ENCODE peak calls at places on chromosome 1, in four cellular contexts. I, N, V and Y are unnamed samples.
A peak's percentile ranks its signal among the peaks of the same experiment; 100 is the strongest.

GRCh38 chr1:53754484-53755312 is 15.7 kb upstream of the GLIS1 start:
- DNase-seq in I (peak; percentile 33), N (peak; percentile 82), V (peak; percentile 77), Y (peak; percentile 64)

GRCh38 chr1:62391369-62391971 is 45.4 kb upstream of the USP1 start:
- DNase-seq in I (peak; percentile 43), N (peak; percentile 74), V (no peak), Y (peak; percentile 64)

GRCh38 chr1:108601708-108602410 is 42.0 kb downstream of the EEIG2 start:
- DNase-seq in I (no peak), N (peak; percentile 36), V (no peak), Y (no peak)

GRCh38 chr1:165376041-165376810 is 19.7 kb upstream of the LMX1A start:
- DNase-seq in I (peak; percentile 67), N (peak; percentile 91), V (peak; percentile 20), Y (no peak)

GRCh38 chr1:155071701-155072100 is 6.9 kb upstream of the EFNA3 start:
- DNase-seq in I (peak; percentile 76), N (peak; percentile 86), V (no peak), Y (no peak)

GRCh38 chr1:243354511-243355153 is 98.8 kb downstream of the SDCCAG8 start:
- DNase-seq in I (no peak), N (no peak), V (peak; percentile 21), Y (peak; percentile 11)

GRCh38 chr1:109112056-109112651 is 1.8 kb upstream of the ELAPOR1 start:
- DNase-seq in I (no peak), N (peak; percentile 43), V (peak; percentile 41), Y (peak; percentile 67)

GRCh38 chr1:53376041-53376461 is 48.2 kb upstream of the LRP8 start:
- DNase-seq in I (no peak), N (no peak), V (no peak), Y (no peak)

GRCh38 chr1:30144831-30145230 is 578.6 kb downstream of the MATN1 start:
- DNase-seq in I (no peak), N (no peak), V (no peak), Y (no peak)

GRCh38 chr1:66563094-66563800 is 29.3 kb downstream of the SGIP1 start:
- DNase-seq in I (no peak), N (peak; percentile 84), V (peak; percentile 95), Y (peak; percentile 49)

GRCh38 chr1:235893840-235894239 is 27.1 kb upstream of the LYST start:
- DNase-seq in I (no peak), N (peak; percentile 50), V (no peak), Y (no peak)

GRCh38 chr1:125086611-125087010 is 3901.8 kb downstream of the SRGAP2C start:
- DNase-seq in I (no peak), N (no peak), V (no peak), Y (no peak)

GRCh38 chr1:125085720-125086591 is 3901.2 kb downstream of the SRGAP2C start:
- DNase-seq in I (no peak), N (no peak), V (no peak), Y (no peak)

GRCh38 chr1:125087247-125087646 is 3902.5 kb downstream of the SRGAP2C start:
- DNase-seq in I (no peak), N (no peak), V (no peak), Y (no peak)

DNA sequence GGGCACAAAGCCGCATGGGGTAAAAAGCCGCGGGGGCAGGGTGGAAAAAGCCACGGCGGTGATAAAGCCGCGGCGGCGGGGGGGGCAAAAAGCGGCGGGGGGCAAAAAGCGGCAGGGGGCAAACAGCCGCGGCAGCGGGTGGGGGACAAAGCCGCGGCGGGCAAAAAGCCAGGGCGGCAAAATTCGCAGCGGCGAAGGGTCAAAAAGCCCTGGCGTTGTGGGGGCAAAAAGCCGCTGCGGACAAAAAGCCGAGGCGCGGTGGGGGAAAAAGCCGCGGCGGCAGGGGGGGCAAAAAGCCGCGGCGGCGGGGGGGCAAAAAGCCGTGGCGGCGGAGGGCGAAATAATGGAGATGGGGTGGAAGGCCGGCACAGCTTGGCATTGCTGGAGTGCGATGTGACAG is 3902.9 kb downstream of the SRGAP2C start:
- DNase-seq in I (no peak), N (no peak), V (no peak), Y (no peak)
- H3K4me3 ChIP-seq in I (no peak overlapping the region), N (no peak overlapping the region), V (no peak overlapping the region), Y (no peak overlapping the region)

DNA sequence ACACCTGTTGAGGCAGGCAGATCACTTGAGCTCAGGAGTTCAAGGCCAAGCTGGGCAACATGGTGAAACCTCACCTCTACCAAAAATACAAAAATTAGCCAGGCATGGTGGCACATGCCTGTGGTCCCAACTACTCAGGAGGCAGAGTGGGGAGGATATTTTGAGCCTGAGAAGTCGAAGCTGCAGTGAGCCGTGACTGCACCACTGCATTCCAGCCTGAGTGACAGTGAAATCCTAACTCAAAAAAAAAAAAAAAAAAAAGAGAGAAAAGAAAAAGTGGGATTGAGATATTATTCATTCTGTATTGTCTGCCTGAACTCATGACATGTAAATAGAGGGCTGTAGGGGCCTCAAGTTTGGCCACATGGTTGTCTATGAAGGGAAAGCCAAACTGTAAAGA is 37.3 kb downstream of the WNT2B start:
- DNase-seq in I (no peak), N (no peak), V (no peak), Y (no peak)
- H2AK5ac ChIP-seq in I (no peak overlapping the region), N (no peak overlapping the region), V (peak overlapping the region; percentile 78), Y (no peak overlapping the region)

GRCh38 chr1:234531181-234532132 is 52.5 kb upstream of the TARBP1 start:
- DNase-seq in I (no peak), N (peak; percentile 49), V (peak; percentile 87), Y (peak; percentile 99)

GRCh38 chr1:234529095-234529494 is 50.1 kb upstream of the TARBP1 start:
- DNase-seq in I (no peak), N (no peak), V (no peak), Y (no peak)

GRCh38 chr1:234528073-234528865 is 49.3 kb upstream of the TARBP1 start:
- DNase-seq in I (no peak), N (no peak), V (no peak), Y (no peak)

GRCh38 chr1:234530641-234531040 is 51.7 kb upstream of the TARBP1 start:
- DNase-seq in I (no peak), N (no peak), V (no peak), Y (no peak)

GRCh38 chr1:234529661-234530237 is 50.8 kb upstream of the TARBP1 start:
- DNase-seq in I (no peak), N (no peak), V (no peak), Y (no peak)
- H3K27ac ChIP-seq in I (no peak overlapping the region), N (no peak overlapping the region), V (no peak overlapping the region), Y (no peak overlapping the region)

GRCh38 chr1:246608616-246609376 is 42.5 kb downstream of the CNST start:
- DNase-seq in I (no peak), N (peak; percentile 76), V (peak; percentile 97), Y (peak; percentile 94)
- H3K4me3 ChIP-seq in I (no peak overlapping the region), N (no peak overlapping the region), V (no peak overlapping the region), Y (no peak overlapping the region)

DNA sequence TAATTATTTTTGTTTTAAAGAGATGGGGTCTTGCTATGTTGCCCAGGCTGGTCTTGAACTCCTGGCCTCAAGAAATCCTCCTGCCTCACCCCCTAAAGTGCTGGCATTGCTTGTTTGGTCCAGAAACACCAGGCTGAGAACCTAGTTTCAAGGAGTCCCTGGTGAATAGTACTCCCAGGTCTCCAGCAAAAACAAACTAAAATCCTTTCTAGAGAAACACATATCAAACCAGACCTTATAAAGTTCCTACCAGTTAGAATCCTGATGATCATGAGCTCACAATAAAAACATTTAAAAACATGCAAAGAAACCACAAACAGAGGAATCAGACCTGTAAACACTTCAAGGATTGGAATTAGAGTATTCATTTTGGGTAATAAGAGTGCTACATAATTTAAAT is 34.4 kb upstream of the PADI1 start:
- DNase-seq in I (no peak), N (no peak), V (peak; percentile 78), Y (no peak)
- H2AK5ac ChIP-seq in I (no peak overlapping the region), N (no peak overlapping the region), V (peak overlapping the region; percentile 96), Y (no peak overlapping the region)

GRCh38 chr1:70941563-70941962 is 106.1 kb downstream of the PTGER3 start:
- DNase-seq in I (no peak), N (no peak), V (no peak), Y (no peak)
- H3K27ac ChIP-seq in I (no peak overlapping the region), N (no peak overlapping the region), V (no peak overlapping the region), Y (no peak overlapping the region)

GRCh38 chr1:157842939-157843338 is 1.3 kb upstream of the CD5L start:
- DNase-seq in I (no peak), N (no peak), V (no peak), Y (no peak)
- H3K4me3 ChIP-seq in I (no peak overlapping the region), N (no peak overlapping the region), V (no peak overlapping the region), Y (no peak overlapping the region)

GRCh38 chr1:68217060-68217554 is 15.2 kb downstream of the WLS start:
- DNase-seq in I (peak; percentile 91), N (peak; percentile 87), V (no peak), Y (no peak)
- H2AK5ac ChIP-seq in I (no peak overlapping the region), N (no peak overlapping the region), V (no peak overlapping the region), Y (no peak overlapping the region)

GRCh38 chr1:86388777-86389176 is 7.3 kb downstream of the ODF2L start:
- DNase-seq in I (no peak), N (no peak), V (no peak), Y (peak; percentile 70)
- H3K27ac ChIP-seq in I (no peak overlapping the region), N (no peak overlapping the region), V (no peak overlapping the region), Y (no peak overlapping the region)